ENCODE peak calls at places on chromosome 18, in nine cellular contexts. H is T-cell; B is left kidney; E is thyroid gland; D is effector memory CD8-positive, alpha-beta T cell; A is foreskin fibroblast; T is AG08396; V is MV-4-11; Y is GOT3. G is an unnamed sample.

GRCh38 chr18:71371951-71372605 is 1083.2 kb downstream of the SOCS6 start:
- DNase-seq in H (no peak), B (no peak), E (no peak), D (no peak), A (no peak), T (no peak), V (peak), Y (no peak), G (no peak)

GRCh38 chr18:8987250-8987649 is 115.2 kb upstream of the NDUFV2 start:
- DNase-seq in H (no peak), B (no peak), E (no peak), D (no peak), A (no peak), T (no peak), V (no peak), Y (no peak), G (no peak)

GRCh38 chr18:27413495-27414401 is 228.6 kb upstream of the CHST9 start:
- DNase-seq in H (no peak), B (peak), E (no peak), D (no peak), A (no peak), T (no peak), V (no peak), Y (no peak), G (no peak)

GRCh38 chr18:31454066-31454708 is 6.6 kb downstream of the DSG3 start:
- DNase-seq in H (no peak), B (no peak), E (no peak), D (no peak), A (no peak), T (no peak), V (no peak), Y (no peak), G (no peak)

GRCh38 chr18:11307716-11308115 is 158.3 kb upstream of the PIEZO2 start:
- DNase-seq in H (no peak), B (no peak), E (no peak), D (no peak), A (no peak), T (no peak), V (no peak), Y (no peak), G (no peak)

GRCh38 chr18:35578481-35578880 is 3.1 kb upstream of the GALNT1 start:
- DNase-seq in H (no peak), B (no peak), E (peak), D (no peak), A (no peak), T (no peak), V (no peak), Y (no peak), G (no peak)

GRCh38 chr18:49520661-49521145 is 33.7 kb upstream of the C18orf32 start:
- DNase-seq in H (no peak), B (no peak), E (no peak), D (no peak), A (peak), T (no peak), V (no peak), Y (no peak), G (no peak)

GRCh38 chr18:42030586-42031182 is 75.7 kb downstream of the PIK3C3 start:
- DNase-seq in H (no peak), B (peak), E (peak), D (no peak), A (no peak), T (peak), V (no peak), Y (no peak), G (peak)